ENCODE peak calls at places on chromosomes 7 and 10, in nine cellular contexts. L, Z, V, H, N, F, T, R and U are unnamed samples.

GRCh38 chr10:118994321-118994720 is 35.2 kb upstream of the NANOS1 start:
- DNase-seq in Z (no peak), H (no peak), R (no peak), N (no peak), V (no peak), T (no peak), L (no peak), F (no peak), U (no peak)

GRCh38 chr7:70356324-70356797 is 758.1 kb downstream of the AUTS2 start:
- DNase-seq in V (no peak), T (no peak), H (no peak), Z (no peak), F (no peak), N (no peak), L (no peak), R (no peak), U (no peak)

GRCh38 chr10:20890009-20890408 is 7.1 kb downstream of the NEBL start:
- DNase-seq in R (no peak), L (no peak), N (no peak), H (no peak), Z (no peak), F (peak; percentile 52), V (no peak), T (no peak), U (no peak)

GRCh38 chr10:78255214-78255613 is 221.6 kb downstream of the RPS24 start:
- DNase-seq in L (no peak), T (no peak), R (no peak), H (no peak), F (no peak), V (no peak), Z (no peak), N (no peak), U (no peak)

GRCh38 chr7:30596043-30596641 is 1.5 kb downstream of the GARS1 start:
- DNase-seq in V (no peak), N (no peak), H (peak; percentile 15), R (no peak), T (no peak), Z (no peak), L (no peak), F (peak; percentile 55), U (no peak)

GRCh38 chr10:77877461-77878344 is 48.9 kb downstream of the DLG5 start:
- DNase-seq in T (no peak), R (peak; percentile 42), H (peak; percentile 80), L (peak; percentile 28), Z (peak; percentile 28), V (no peak), N (peak; percentile 76), F (peak; percentile 80), U (no peak)

GRCh38 chr10:61166489-61166888 is 222.5 kb upstream of the RHOBTB1 start:
- DNase-seq in L (no peak), T (no peak), R (no peak), F (no peak), Z (no peak), H (no peak), V (no peak), N (no peak), U (no peak)

GRCh38 chr7:28725911-28726310 is 232.2 kb downstream of the TRIL start:
- DNase-seq in F (no peak), Z (no peak), N (no peak), V (no peak), T (no peak), L (no peak), H (no peak), R (no peak), U (no peak)

GRCh38 chr7:132276986-132277716 is 299.1 kb downstream of the PLXNA4 start:
- DNase-seq in Z (no peak), N (no peak), F (no peak), L (no peak), V (no peak), R (no peak), H (no peak), T (no peak), U (no peak)

GRCh38 chr10:37758074-37758473 is 99.3 kb downstream of the ZNF248 start:
- DNase-seq in N (no peak), H (no peak), T (no peak), V (no peak), F (no peak), Z (no peak), R (no peak), L (no peak), U (no peak)

GRCh38 chr10:37765216-37765615 is 92.2 kb downstream of the ZNF248 start:
- DNase-seq in V (no peak), F (no peak), R (no peak), T (no peak), H (no peak), N (no peak), Z (no peak), L (no peak), U (no peak)

GRCh38 chr10:37762287-37762686 is 95.1 kb downstream of the ZNF248 start:
- DNase-seq in N (no peak), R (no peak), L (no peak), F (no peak), Z (no peak), V (no peak), T (no peak), H (no peak), U (no peak)

GRCh38 chr10:37760817-37761216 is 96.6 kb downstream of the ZNF248 start:
- DNase-seq in Z (no peak), N (no peak), L (no peak), R (no peak), T (no peak), F (no peak), H (no peak), V (no peak), U (no peak)

GRCh38 chr10:37763132-37763531 is 94.3 kb downstream of the ZNF248 start:
- DNase-seq in L (no peak), V (no peak), R (no peak), F (no peak), Z (no peak), N (no peak), H (no peak), T (no peak), U (no peak)
- H3K9me3 ChIP-seq in L (peaks cover 46% of the 10 kb centered on the region), V (peaks cover 22% of the 10 kb centered on the region), R (peaks cover 2% of the 10 kb centered on the region), F (no peaks in the 10 kb centered on the region), Z (peaks cover 12% of the 10 kb centered on the region), N (peaks cover 3% of the 10 kb centered on the region), H (peaks cover 28% of the 10 kb centered on the region), T (peaks cover 11% of the 10 kb centered on the region), U (no peaks in the 10 kb centered on the region)

DNA sequence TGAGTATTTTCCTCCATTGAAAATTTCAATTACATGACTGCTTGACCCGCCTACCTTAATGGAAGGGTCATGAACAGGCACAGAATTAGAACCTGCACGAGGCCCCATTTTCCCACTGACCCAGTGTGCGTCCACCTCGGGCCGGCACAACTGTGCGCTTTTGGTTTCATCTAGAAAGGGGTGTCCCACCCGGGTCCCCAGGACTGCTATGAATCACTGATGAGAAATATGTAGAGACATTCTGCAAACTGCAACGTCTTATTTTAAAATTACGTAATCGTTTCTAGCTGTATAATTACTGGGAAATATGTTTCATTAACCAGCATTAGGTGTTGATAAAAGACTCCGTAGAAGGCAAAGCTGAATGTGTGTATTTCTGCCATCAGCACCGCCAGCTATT is 562.0 kb downstream of the DNAJB6 start:
- DNase-seq in V (peak; percentile 48), T (no peak), F (no peak), Z (no peak), L (no peak), H (no peak), N (no peak), R (no peak), U (no peak)
- H3K9me3 ChIP-seq in V (no peaks in the 10 kb centered on the region), T (no peaks in the 10 kb centered on the region), F (no peaks in the 10 kb centered on the region), Z (no peaks in the 10 kb centered on the region), L (no peaks in the 10 kb centered on the region), H (no peaks in the 10 kb centered on the region), N (no peaks in the 10 kb centered on the region), R (peaks cover 85% of the 10 kb centered on the region), U (peaks cover 9% of the 10 kb centered on the region)

GRCh38 chr7:102429141-102429904 is 4.1 kb upstream of the ORAI2 start:
- DNase-seq in V (no peak), T (no peak), Z (no peak), H (no peak), N (no peak), R (no peak), L (no peak), F (no peak), U (no peak)

GRCh38 chr7:102433319-102434038 is at the start of gene ORAI2:
- DNase-seq in F (peak; percentile 77), Z (peak; percentile 86), V (no peak), L (peak; percentile 82), R (no peak), H (peak; percentile 87), N (peak; percentile 96), T (peak; percentile 95), U (no peak)

GRCh38 chr7:102434039-102434481 is 685 bp downstream of the ORAI2 start:
- DNase-seq in T (no peak), Z (no peak), L (no peak), R (no peak), N (no peak), V (no peak), F (peak; percentile 50), H (no peak), U (no peak)

GRCh38 chr7:102432476-102433318 is 678 bp upstream of the ORAI2 start:
- DNase-seq in R (no peak), V (no peak), N (no peak), F (no peak), L (no peak), H (peak; percentile 34), T (no peak), Z (no peak), U (no peak)

DNA sequence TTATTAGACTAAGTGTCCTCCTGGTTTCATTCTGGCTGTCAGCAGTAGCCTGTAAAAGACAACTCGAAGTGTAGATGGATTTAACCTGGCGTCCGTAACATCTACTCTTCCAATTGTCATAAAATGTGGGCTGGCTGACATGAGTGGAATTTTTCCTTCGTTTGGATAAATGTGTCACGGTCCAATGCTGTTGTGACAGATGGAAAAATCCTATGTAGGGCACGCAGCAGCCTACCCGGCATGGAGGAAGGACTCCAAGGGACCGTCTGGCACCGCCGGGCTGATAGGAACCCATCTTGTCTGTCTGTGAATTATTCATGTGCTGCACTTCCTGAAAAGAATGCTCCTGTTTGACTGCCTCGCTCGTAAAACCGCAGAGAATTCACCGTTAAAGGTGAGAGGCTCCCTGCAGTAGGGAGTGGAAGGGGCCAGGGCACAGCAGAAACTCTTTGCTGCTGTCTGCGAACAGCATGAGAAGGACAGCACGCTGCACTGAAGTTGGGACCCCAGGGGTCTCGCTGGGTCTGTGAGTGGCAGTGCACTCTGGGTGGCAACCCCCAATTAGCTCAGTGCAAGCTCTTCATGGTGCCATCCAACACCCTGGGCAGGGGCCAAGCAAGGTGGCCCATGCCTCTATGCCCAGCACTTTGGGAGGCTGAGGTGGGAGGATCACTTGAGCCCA is 1.6 kb upstream of the ORAI2 start:
- DNase-seq in Z (peak; percentile 51), R (no peak), H (no peak), T (no peak), L (no peak), N (no peak), F (no peak), V (no peak), U (no peak)
- H3K9me3 ChIP-seq in Z (no peaks in the 10 kb centered on the region), R (no peaks in the 10 kb centered on the region), H (no peaks in the 10 kb centered on the region), T (no peaks in the 10 kb centered on the region), L (no peaks in the 10 kb centered on the region), N (no peaks in the 10 kb centered on the region), F (no peaks in the 10 kb centered on the region), V (no peaks in the 10 kb centered on the region), U (no peaks in the 10 kb centered on the region)

DNA sequence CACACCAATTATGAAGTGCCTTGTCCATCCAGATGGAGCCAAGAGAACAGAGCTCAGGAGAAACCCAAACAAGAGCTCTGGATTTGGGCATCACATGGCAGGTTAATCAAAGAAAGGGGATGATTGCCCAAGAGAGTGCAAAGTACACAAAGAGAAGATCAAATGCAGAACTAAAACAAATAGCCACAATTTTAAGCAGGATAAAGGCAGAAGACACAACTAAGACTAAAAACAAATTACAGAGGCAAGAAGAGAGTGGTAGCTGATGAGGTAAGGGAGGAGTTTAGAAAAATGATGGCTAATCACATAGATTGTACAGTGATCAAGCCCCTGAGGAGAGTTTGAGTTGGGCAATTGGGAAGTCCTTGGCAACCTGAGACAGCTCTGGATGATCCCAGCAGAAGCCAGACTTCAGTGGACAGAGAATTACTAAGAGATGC is 101.7 kb downstream of the LRRN3 start:
- DNase-seq in H (no peak), L (no peak), Z (no peak), V (no peak), N (no peak), F (no peak), R (no peak), T (no peak), U (no peak)
- H3K9me3 ChIP-seq in H (no peaks in the 10 kb centered on the region), L (peaks cover 10% of the 10 kb centered on the region), Z (no peaks in the 10 kb centered on the region), V (no peaks in the 10 kb centered on the region), N (no peaks in the 10 kb centered on the region), F (no peaks in the 10 kb centered on the region), R (no peaks in the 10 kb centered on the region), T (peaks cover 2% of the 10 kb centered on the region), U (no peaks in the 10 kb centered on the region)